ENCODE peak calls at places on chromosomes 12 and 14, in eight cellular contexts. One of them, this sample, is unnamed.

GRCh38 chr14:80291099-80291498 is 79.8 kb upstream of the DIO2 start:
- DNase-seq in GM23338: no peak
- DNase-seq in transverse colon: no peak
- DNase-seq in endothelial cell of umbilical vein: no peak
- DNase-seq in breast epithelium: no peak
- DNase-seq in Panc1: no peak
- DNase-seq in sigmoid colon: no peak
- DNase-seq in HL-60: no peak
- DNase-seq in this sample: no peak

GRCh38 chr12:68451261-68452091 is 119.3 kb upstream of the MDM1 start:
- DNase-seq in breast epithelium: no peak
- DNase-seq in GM23338: no peak
- DNase-seq in Panc1: no peak
- DNase-seq in transverse colon: peak; percentile 44
- DNase-seq in endothelial cell of umbilical vein: peak; percentile 11
- DNase-seq in HL-60: peak; percentile 9
- DNase-seq in sigmoid colon: peak; percentile 76
- DNase-seq in this sample: peak; percentile 29

GRCh38 chr14:77903233-77903632 is 103.3 kb downstream of the ADCK1 start:
- DNase-seq in HL-60: no peak
- DNase-seq in GM23338: no peak
- DNase-seq in breast epithelium: no peak
- DNase-seq in sigmoid colon: no peak
- DNase-seq in transverse colon: no peak
- DNase-seq in endothelial cell of umbilical vein: no peak
- DNase-seq in Panc1: no peak
- DNase-seq in this sample: no peak

GRCh38 chr14:35897616-35898111 is 71.5 kb downstream of the BRMS1L start:
- DNase-seq in HL-60: no peak
- DNase-seq in transverse colon: peak; percentile 35
- DNase-seq in GM23338: peak; percentile 18
- DNase-seq in breast epithelium: no peak
- DNase-seq in sigmoid colon: no peak
- DNase-seq in Panc1: no peak
- DNase-seq in endothelial cell of umbilical vein: no peak
- DNase-seq in this sample: no peak

GRCh38 chr14:23483216-23483854 is 13.8 kb downstream of the NGDN start:
- DNase-seq in GM23338: peak; percentile 93
- DNase-seq in endothelial cell of umbilical vein: no peak
- DNase-seq in transverse colon: no peak
- DNase-seq in Panc1: no peak
- DNase-seq in breast epithelium: no peak
- DNase-seq in HL-60: peak; percentile 43
- DNase-seq in sigmoid colon: no peak
- DNase-seq in this sample: no peak

GRCh38 chr12:84551373-84551772 is 361.2 kb downstream of the SLC6A15 start:
- DNase-seq in sigmoid colon: no peak
- DNase-seq in transverse colon: no peak
- DNase-seq in endothelial cell of umbilical vein: no peak
- DNase-seq in GM23338: no peak
- DNase-seq in Panc1: no peak
- DNase-seq in breast epithelium: no peak
- DNase-seq in HL-60: no peak
- DNase-seq in this sample: no peak

GRCh38 chr12:113802000-113802749 is 163.9 kb downstream of the RBM19 start:
- DNase-seq in GM23338: no peak
- DNase-seq in HL-60: no peak
- DNase-seq in Panc1: no peak
- DNase-seq in transverse colon: no peak
- DNase-seq in endothelial cell of umbilical vein: no peak
- DNase-seq in sigmoid colon: no peak
- DNase-seq in breast epithelium: no peak
- DNase-seq in this sample: no peak

GRCh38 chr12:53754633-53755261 is 3.0 kb upstream of the CISTR start:
- DNase-seq in breast epithelium: no peak
- DNase-seq in sigmoid colon: no peak
- DNase-seq in HL-60: no peak
- DNase-seq in GM23338: no peak
- DNase-seq in endothelial cell of umbilical vein: no peak
- DNase-seq in transverse colon: no peak
- DNase-seq in Panc1: no peak
- DNase-seq in this sample: peak; percentile 33

GRCh38 chr12:75561921-75562320 is 50.5 kb upstream of the KRR1 start:
- DNase-seq in transverse colon: no peak
- DNase-seq in GM23338: no peak
- DNase-seq in endothelial cell of umbilical vein: no peak
- DNase-seq in Panc1: no peak
- DNase-seq in HL-60: no peak
- DNase-seq in sigmoid colon: no peak
- DNase-seq in breast epithelium: no peak
- DNase-seq in this sample: no peak

GRCh38 chr14:94423465-94424056 is 29.0 kb downstream of the SERPINA11 start:
- DNase-seq in transverse colon: peak; percentile 73
- DNase-seq in Panc1: peak; percentile 10
- DNase-seq in GM23338: peak; percentile 95
- DNase-seq in HL-60: peak; percentile 80
- DNase-seq in breast epithelium: peak; percentile 68
- DNase-seq in endothelial cell of umbilical vein: peak; percentile 41
- DNase-seq in sigmoid colon: peak; percentile 76
- DNase-seq in this sample: peak; percentile 76

GRCh38 chr12:12181516-12181915 is 85.3 kb downstream of the LRP6 start:
- DNase-seq in HL-60: no peak
- DNase-seq in transverse colon: no peak
- DNase-seq in breast epithelium: no peak
- DNase-seq in sigmoid colon: no peak
- DNase-seq in GM23338: no peak
- DNase-seq in endothelial cell of umbilical vein: peak; percentile 61
- DNase-seq in Panc1: no peak
- DNase-seq in this sample: no peak

GRCh38 chr14:21668377-21668776 is 5.2 kb downstream of the OR4E1 start:
- DNase-seq in breast epithelium: no peak
- DNase-seq in HL-60: no peak
- DNase-seq in endothelial cell of umbilical vein: peak; percentile 64
- DNase-seq in Panc1: peak; percentile 72
- DNase-seq in sigmoid colon: no peak
- DNase-seq in GM23338: no peak
- DNase-seq in transverse colon: no peak
- DNase-seq in this sample: no peak

GRCh38 chr12:60501124-60501729 is 905.4 kb downstream of the SLC16A7 start:
- DNase-seq in breast epithelium: no peak
- DNase-seq in GM23338: peak; percentile 24
- DNase-seq in sigmoid colon: no peak
- DNase-seq in Panc1: no peak
- DNase-seq in transverse colon: no peak
- DNase-seq in HL-60: no peak
- DNase-seq in endothelial cell of umbilical vein: peak; percentile 71
- DNase-seq in this sample: no peak

GRCh38 chr14:100988956-100989355 is 85.4 kb upstream of the RTL1 start:
- DNase-seq in transverse colon: no peak
- DNase-seq in breast epithelium: no peak
- DNase-seq in endothelial cell of umbilical vein: no peak
- DNase-seq in HL-60: no peak
- DNase-seq in GM23338: no peak
- DNase-seq in Panc1: no peak
- DNase-seq in sigmoid colon: no peak
- DNase-seq in this sample: no peak

GRCh38 chr14:34875031-34875922 is at the start of gene BAZ1A:
- DNase-seq in HL-60: peak; percentile 85
- DNase-seq in transverse colon: peak; percentile 76
- DNase-seq in endothelial cell of umbilical vein: peak; percentile 90
- DNase-seq in Panc1: no peak
- DNase-seq in GM23338: peak; percentile 82
- DNase-seq in breast epithelium: peak; percentile 63
- DNase-seq in sigmoid colon: peak; percentile 83
- DNase-seq in this sample: peak; percentile 64

DNA sequence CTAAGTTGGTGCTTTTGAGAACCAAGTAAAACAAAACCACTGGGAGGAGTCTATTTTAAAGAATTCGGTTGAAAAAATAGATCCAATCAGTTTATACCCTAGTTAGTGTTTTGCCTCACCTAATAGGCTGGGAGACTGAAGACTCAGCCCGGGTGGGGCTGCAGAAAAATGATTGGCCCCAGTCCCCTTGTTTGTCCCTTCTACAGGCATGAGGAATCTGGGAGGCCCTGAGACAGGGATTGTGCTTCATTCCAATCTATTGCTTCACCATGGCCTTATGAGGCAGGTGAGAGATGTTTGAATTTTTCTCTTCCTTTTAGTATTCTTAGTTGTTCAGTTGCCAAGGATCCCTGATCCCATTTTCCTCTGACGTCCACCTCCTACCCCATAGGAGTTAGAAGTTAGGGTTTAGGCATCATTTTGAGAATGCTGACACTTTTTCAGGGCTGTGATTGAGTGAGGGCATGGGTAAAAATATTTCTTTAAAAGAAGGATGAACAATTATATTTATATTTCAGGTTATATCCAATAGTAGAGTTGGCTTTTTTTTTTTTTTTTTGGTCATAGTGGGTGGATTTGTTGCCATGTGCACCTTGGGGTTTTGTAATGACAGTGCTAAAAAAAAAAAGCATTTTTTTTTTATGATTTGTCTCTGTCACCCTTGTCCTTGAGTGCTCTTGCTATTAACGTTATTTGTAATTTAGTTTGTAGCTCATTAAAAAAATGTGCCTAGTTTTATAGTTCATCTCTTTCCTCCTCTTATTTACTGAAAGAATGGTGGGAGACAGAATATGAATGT is 1.6 kb upstream of the RAB5B start:
- DNase-seq in sigmoid colon: peak; percentile 40
- DNase-seq in breast epithelium: no peak
- DNase-seq in endothelial cell of umbilical vein: no peak
- DNase-seq in Panc1: no peak
- DNase-seq in transverse colon: no peak
- DNase-seq in GM23338: peak; percentile 46
- DNase-seq in HL-60: no peak
- DNase-seq in this sample: no peak
- H3K4me3 ChIP-seq in sigmoid colon: peak overlapping the region; percentile 54
- H3K4me3 ChIP-seq in breast epithelium: peak overlapping the region; percentile 56
- H3K4me3 ChIP-seq in endothelial cell of umbilical vein: peak overlapping the region; percentile 79
- H3K4me3 ChIP-seq in Panc1: peak overlapping the region; percentile 70
- H3K4me3 ChIP-seq in transverse colon: peak overlapping the region; percentile 46
- H3K4me3 ChIP-seq in GM23338: peak overlapping the region; percentile 47
- H3K4me3 ChIP-seq in HL-60: peak overlapping the region; percentile 48
- H3K4me3 ChIP-seq in this sample: peak overlapping the region; percentile 64

GRCh38 chr12:50949801-50950302 is 2.5 kb upstream of the HIGD1C start:
- DNase-seq in sigmoid colon: no peak
- DNase-seq in Panc1: no peak
- DNase-seq in breast epithelium: no peak
- DNase-seq in transverse colon: no peak
- DNase-seq in HL-60: no peak
- DNase-seq in endothelial cell of umbilical vein: no peak
- DNase-seq in GM23338: no peak
- DNase-seq in this sample: no peak

GRCh38 chr12:50951112-50951511 is 1.2 kb upstream of the HIGD1C start:
- DNase-seq in Panc1: no peak
- DNase-seq in HL-60: peak; percentile 74
- DNase-seq in endothelial cell of umbilical vein: no peak
- DNase-seq in breast epithelium: no peak
- DNase-seq in GM23338: no peak
- DNase-seq in sigmoid colon: no peak
- DNase-seq in transverse colon: no peak
- DNase-seq in this sample: no peak

GRCh38 chr12:50952510-50952909 is at the start of gene HIGD1C:
- DNase-seq in Panc1: no peak
- DNase-seq in HL-60: no peak
- DNase-seq in transverse colon: no peak
- DNase-seq in endothelial cell of umbilical vein: no peak
- DNase-seq in sigmoid colon: no peak
- DNase-seq in breast epithelium: no peak
- DNase-seq in GM23338: peak; percentile 11
- DNase-seq in this sample: no peak

GRCh38 chr12:50947932-50948331 is 4.4 kb upstream of the HIGD1C start:
- DNase-seq in Panc1: no peak
- DNase-seq in endothelial cell of umbilical vein: no peak
- DNase-seq in sigmoid colon: no peak
- DNase-seq in HL-60: no peak
- DNase-seq in GM23338: no peak
- DNase-seq in transverse colon: no peak
- DNase-seq in breast epithelium: no peak
- DNase-seq in this sample: no peak

GRCh38 chr12:50948798-50949197 is 3.5 kb upstream of the HIGD1C start:
- DNase-seq in HL-60: no peak
- DNase-seq in endothelial cell of umbilical vein: no peak
- DNase-seq in Panc1: no peak
- DNase-seq in transverse colon: no peak
- DNase-seq in GM23338: no peak
- DNase-seq in breast epithelium: no peak
- DNase-seq in sigmoid colon: no peak
- DNase-seq in this sample: no peak
- H3K27ac ChIP-seq in HL-60: no peak overlapping the region
- H3K27ac ChIP-seq in endothelial cell of umbilical vein: no peak overlapping the region
- H3K27ac ChIP-seq in Panc1: no peak overlapping the region
- H3K27ac ChIP-seq in transverse colon: no peak overlapping the region
- H3K27ac ChIP-seq in GM23338: no peak overlapping the region
- H3K27ac ChIP-seq in breast epithelium: no peak overlapping the region
- H3K27ac ChIP-seq in sigmoid colon: no peak overlapping the region
- H3K27ac ChIP-seq in this sample: no peak overlapping the region

GRCh38 chr14:26404927-26405326 is 192.9 kb downstream of the NOVA1 start:
- DNase-seq in transverse colon: no peak
- DNase-seq in HL-60: no peak
- DNase-seq in endothelial cell of umbilical vein: no peak
- DNase-seq in GM23338: no peak
- DNase-seq in sigmoid colon: no peak
- DNase-seq in Panc1: no peak
- DNase-seq in breast epithelium: no peak
- DNase-seq in this sample: no peak
- TF ChIP-seq POLR2AphosphoS5 in transverse colon: no peak
- TF ChIP-seq POLR2AphosphoS5 in HL-60: no peak
- TF ChIP-seq POLR2AphosphoS5 in endothelial cell of umbilical vein: no peak
- TF ChIP-seq POLR2AphosphoS5 in GM23338: no peak
- TF ChIP-seq POLR2AphosphoS5 in sigmoid colon: no peak
- TF ChIP-seq POLR2AphosphoS5 in Panc1: no peak
- TF ChIP-seq POLR2AphosphoS5 in breast epithelium: no peak
- TF ChIP-seq POLR2AphosphoS5 in this sample: no peak

GRCh38 chr14:103091041-103091882 is 3.3 kb upstream of the EXOC3L4 start:
- DNase-seq in Panc1: no peak
- DNase-seq in transverse colon: peak; percentile 85
- DNase-seq in GM23338: peak; percentile 70
- DNase-seq in HL-60: peak; percentile 47
- DNase-seq in breast epithelium: no peak
- DNase-seq in sigmoid colon: no peak
- DNase-seq in endothelial cell of umbilical vein: no peak
- DNase-seq in this sample: peak; percentile 75
- H3K4me3 ChIP-seq in Panc1: peak overlapping the region; percentile 26
- H3K4me3 ChIP-seq in transverse colon: peak overlapping the region; percentile 46
- H3K4me3 ChIP-seq in GM23338: peak overlapping the region; percentile 58
- H3K4me3 ChIP-seq in HL-60: peak overlapping the region; percentile 50
- H3K4me3 ChIP-seq in breast epithelium: peak overlapping the region; percentile 46
- H3K4me3 ChIP-seq in sigmoid colon: peak overlapping the region; percentile 47
- H3K4me3 ChIP-seq in endothelial cell of umbilical vein: peak overlapping the region; percentile 24
- H3K4me3 ChIP-seq in this sample: peak overlapping the region; percentile 53

DNA sequence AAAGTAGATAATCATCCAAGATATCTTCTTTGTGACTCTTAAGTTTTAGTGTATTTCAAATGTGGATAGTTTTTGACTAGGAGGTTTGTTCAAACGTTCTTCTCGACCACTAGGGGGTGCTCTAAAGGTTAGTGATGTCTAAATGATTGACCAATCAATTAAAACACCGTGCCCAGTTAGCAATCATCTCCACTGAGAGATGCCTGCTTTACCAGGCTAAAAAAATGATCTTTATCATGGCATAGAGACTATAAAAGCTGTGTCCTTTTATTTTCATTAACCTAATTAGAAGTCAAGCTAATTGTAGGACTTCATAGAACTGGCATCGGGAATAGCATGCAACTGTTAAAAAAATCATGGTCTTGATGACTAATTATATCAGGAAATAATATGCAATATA is 153.9 kb downstream of the PRKCH start:
- DNase-seq in transverse colon: no peak
- DNase-seq in GM23338: peak; percentile 88
- DNase-seq in HL-60: peak; percentile 58
- DNase-seq in Panc1: no peak
- DNase-seq in endothelial cell of umbilical vein: peak; percentile 74
- DNase-seq in sigmoid colon: no peak
- DNase-seq in breast epithelium: no peak
- DNase-seq in this sample: no peak
- H3K27ac ChIP-seq in transverse colon: peak overlapping the region; percentile 73
- H3K27ac ChIP-seq in GM23338: no peak overlapping the region
- H3K27ac ChIP-seq in HL-60: peak overlapping the region; percentile 95
- H3K27ac ChIP-seq in Panc1: no peak overlapping the region
- H3K27ac ChIP-seq in endothelial cell of umbilical vein: peak overlapping the region; percentile 100
- H3K27ac ChIP-seq in sigmoid colon: peak overlapping the region; percentile 76
- H3K27ac ChIP-seq in breast epithelium: no peak overlapping the region
- H3K27ac ChIP-seq in this sample: peak overlapping the region; percentile 84

This sample was measured in stomach.